ENCODE peak calls at places on chromosomes 11 and 22, in seven cellular contexts. Z is endothelial cell; K is type B pancreatic cell; D is activated CD4-positive, alpha-beta T cell treated with anti-CD3 and anti-CD28 coated beads for 36 hours; M is cardiac fibroblast; Q is dorsolateral prefrontal cortex; U is NCI-H1092. B is an unnamed sample.

GRCh38 chr11:105142167-105142566 is 2.6 kb upstream of the CARD18 start:
- DNase-seq in Z (no peak), K (no peak), D (no peak), M (peak; percentile 26), Q (no peak), U (no peak), B (no peak)

GRCh38 chr22:38696606-38697005 is 4.1 kb downstream of the JOSD1 start:
- DNase-seq in Z (no peak), K (no peak), D (peak; percentile 73), M (peak; percentile 86), Q (no peak), U (no peak), B (no peak)

GRCh38 chr11:32334822-32335221 is 100.5 kb downstream of the WT1 start:
- DNase-seq in Z (no peak), K (no peak), D (peak; percentile 55), M (no peak), Q (no peak), U (no peak), B (no peak)

GRCh38 chr11:59207988-59208432 is 4.7 kb downstream of the MPEG1 start:
- DNase-seq in Z (peak; percentile 24), K (no peak), D (peak; percentile 52), M (peak; percentile 81), Q (peak; percentile 45), U (no peak), B (peak; percentile 42)

GRCh38 chr11:121344824-121345223 is 52.3 kb downstream of the SC5D start:
- DNase-seq in Z (no peak), K (no peak), D (no peak), M (no peak), Q (no peak), U (no peak), B (no peak)

GRCh38 chr11:35464308-35464707 is 45.0 kb upstream of the SLC1A2 start:
- DNase-seq in Z (peak; percentile 21), K (no peak), D (no peak), M (no peak), Q (no peak), U (no peak), B (peak; percentile 64)

GRCh38 chr11:1719781-1720180 is 22.8 kb downstream of the KRTAP5-6 start:
- DNase-seq in Z (no peak), K (no peak), D (no peak), M (no peak), Q (no peak), U (no peak), B (no peak)

GRCh38 chr11:107836811-107837210 is 21.8 kb downstream of the SLC35F2 start:
- DNase-seq in Z (no peak), K (no peak), D (no peak), M (no peak), Q (no peak), U (no peak), B (no peak)

GRCh38 chr11:110312670-110313069 is 16.3 kb upstream of the RDX start:
- DNase-seq in Z (no peak), K (no peak), D (no peak), M (no peak), Q (no peak), U (no peak), B (no peak)

GRCh38 chr11:88411265-88411664 is 73.7 kb upstream of the CTSC start:
- DNase-seq in Z (no peak), K (no peak), D (no peak), M (no peak), Q (no peak), U (no peak), B (no peak)

GRCh38 chr11:115527534-115528125 is 23.4 kb upstream of the CADM1 start:
- DNase-seq in Z (no peak), K (no peak), D (no peak), M (no peak), Q (no peak), U (no peak), B (peak; percentile 37)

GRCh38 chr11:87256694-87257340 is 219.1 kb downstream of the TMEM135 start:
- DNase-seq in Z (no peak), K (no peak), D (no peak), M (no peak), Q (no peak), U (no peak), B (no peak)

GRCh38 chr22:42261266-42261665 is 9.2 kb downstream of the TCF20 start:
- DNase-seq in Z (no peak), K (no peak), D (no peak), M (peak; percentile 78), Q (no peak), U (no peak), B (no peak)

GRCh38 chr11:34149786-34150185 is 44.4 kb downstream of the NAT10 start:
- DNase-seq in Z (peak; percentile 20), K (no peak), D (no peak), M (peak; percentile 27), Q (no peak), U (no peak), B (no peak)

GRCh38 chr22:28207281-28208030 is 288.4 kb upstream of the PITPNB start:
- DNase-seq in Z (no peak), K (no peak), D (no peak), M (peak; percentile 22), Q (no peak), U (no peak), B (no peak)

GRCh38 chr11:122100222-122101080 is 15.6 kb downstream of the BLID start:
- DNase-seq in Z (peak; percentile 47), K (peak; percentile 70), D (peak; percentile 18), M (peak; percentile 90), Q (peak; percentile 73), U (peak; percentile 75), B (no peak)

B was measured in T47D.